ENCODE peak calls at places on chromosomes 3 and 15, in eight cellular contexts. X is upper lobe of right lung, J is cardiac muscle cell, S is psoas muscle, U is NCI-H1092, N is NCI-H2029 treated with DMSO at 0.1 percent for 48 hours, B is globus pallidus, T is SK-N-SH. F is an unnamed sample.
A peak's percentile ranks its signal among the peaks of the same experiment; 100 is the strongest.

GRCh38 chr3:197878427-197878826 is 71.6 kb upstream of the RPL35A start:
- DNase-seq in X (peak; percentile 77), J (no peak), S (no peak), U (no peak), N (no peak), B (no peak), T (no peak), F (no peak)

GRCh38 chr3:44478055-44478468 is 592 bp upstream of the ZNF445 start:
- DNase-seq in X (no peak), J (no peak), S (no peak), U (no peak), N (no peak), B (no peak), T (no peak), F (no peak)

GRCh38 chr3:134485075-134485536 is 679 bp downstream of the ANAPC13 start:
- DNase-seq in X (no peak), J (no peak), S (peak; percentile 62), U (no peak), N (peak; percentile 31), B (no peak), T (peak; percentile 63), F (no peak)

GRCh38 chr3:186128158-186128557 is 19.3 kb upstream of the ETV5 start:
- DNase-seq in X (no peak), J (no peak), S (no peak), U (no peak), N (no peak), B (no peak), T (no peak), F (no peak)

GRCh38 chr15:40150163-40150925 is 10.5 kb upstream of the BUB1B start:
- DNase-seq in X (no peak), J (no peak), S (peak; percentile 68), U (peak; percentile 52), N (no peak), B (no peak), T (no peak), F (no peak)

GRCh38 chr3:111846717-111847116 is 12.3 kb upstream of the PHLDB2 start:
- DNase-seq in X (no peak), J (no peak), S (no peak), U (no peak), N (no peak), B (no peak), T (no peak), F (no peak)

GRCh38 chr3:43970920-43971319 is 270.8 kb upstream of the TOPAZ1 start:
- DNase-seq in X (no peak), J (peak; percentile 14), S (no peak), U (no peak), N (no peak), B (no peak), T (no peak), F (no peak)

GRCh38 chr3:100103558-100104441 is 10.5 kb downstream of the FILIP1L start:
- DNase-seq in X (no peak), J (no peak), S (no peak), U (peak; percentile 90), N (peak; percentile 79), B (no peak), T (no peak), F (no peak)

GRCh38 chr15:65902373-65902772 is 33.1 kb downstream of the RAB11A start:
- DNase-seq in X (peak; percentile 69), J (no peak), S (peak; percentile 59), U (no peak), N (no peak), B (peak; percentile 43), T (no peak), F (no peak)

GRCh38 chr3:41523897-41524296 is 324.6 kb downstream of the CTNNB1 start:
- DNase-seq in X (no peak), J (no peak), S (no peak), U (no peak), N (no peak), B (no peak), T (no peak), F (no peak)

GRCh38 chr15:88982304-88982945 is 69.2 kb upstream of the MFGE8 start:
- DNase-seq in X (no peak), J (no peak), S (peak; percentile 81), U (no peak), N (no peak), B (no peak), T (peak; percentile 44), F (no peak)

GRCh38 chr3:99774467-99774866 is 43.2 kb upstream of the CMSS1 start:
- DNase-seq in X (no peak), J (no peak), S (no peak), U (no peak), N (no peak), B (no peak), T (no peak), F (no peak)

GRCh38 chr3:183122257-183122932 is 23.1 kb upstream of the MCCC1 start:
- DNase-seq in X (no peak), J (peak; percentile 61), S (no peak), U (peak; percentile 7), N (peak; percentile 80), B (no peak), T (peak; percentile 63), F (no peak)

GRCh38 chr15:44066211-44066827 is 128.8 kb downstream of the FRMD5 start:
- DNase-seq in X (no peak), J (peak; percentile 89), S (peak; percentile 20), U (peak; percentile 2), N (peak; percentile 22), B (peak; percentile 72), T (peak; percentile 8), F (peak; percentile 14)

GRCh38 chr15:101439285-101439919 is 50.1 kb downstream of the PCSK6 start:
- DNase-seq in X (no peak), J (no peak), S (peak; percentile 73), U (no peak), N (no peak), B (no peak), T (no peak), F (no peak)

GRCh38 chr3:192090586-192090985 is 629.6 kb downstream of the PYDC2 start:
- DNase-seq in X (no peak), J (no peak), S (no peak), U (no peak), N (no peak), B (no peak), T (no peak), F (no peak)

GRCh38 chr3:149777414-149778214 is 14.7 kb downstream of the ANKUB1 start:
- DNase-seq in X (no peak), J (no peak), S (no peak), U (no peak), N (no peak), B (no peak), T (no peak), F (no peak)

GRCh38 chr3:31364711-31365110 is 168.0 kb upstream of the STT3B start:
- DNase-seq in X (no peak), J (no peak), S (no peak), U (no peak), N (no peak), B (no peak), T (no peak), F (no peak)

GRCh38 chr3:139032326-139033002 is 11.7 kb upstream of the PRR23B start:
- DNase-seq in X (no peak), J (no peak), S (no peak), U (no peak), N (no peak), B (no peak), T (no peak), F (no peak)

GRCh38 chr3:5084224-5084623 is 37.9 kb upstream of the ARL8B start:
- DNase-seq in X (no peak), J (no peak), S (no peak), U (no peak), N (no peak), B (no peak), T (no peak), F (no peak)

GRCh38 chr3:155111971-155112370 is 31.9 kb downstream of the MME start:
- DNase-seq in X (no peak), J (no peak), S (no peak), U (no peak), N (no peak), B (no peak), T (no peak), F (no peak)

GRCh38 chr3:42080452-42080872 is 10.7 kb upstream of the TRAK1 start:
- DNase-seq in X (no peak), J (no peak), S (no peak), U (no peak), N (no peak), B (peak; percentile 80), T (no peak), F (no peak)

F was measured in T follicular helper cell.